ENCODE peak calls at places on chromosomes 11 and 22, in six cellular contexts. J is IMR-90, W is tibial nerve, V is cardiac fibroblast, E is coronary artery, O is esophagus squamous epithelium. C is an unnamed sample.

GRCh38 chr11:44559207-44559943 is 6.1 kb upstream of the CD82 start:
- DNase-seq in J (no peak), W (no peak), V (no peak), E (no peak), O (no peak), C (no peak)

GRCh38 chr11:123381817-123382554 is 48.1 kb upstream of the GRAMD1B start:
- DNase-seq in J (no peak), W (no peak), V (no peak), E (no peak), O (no peak), C (no peak)

GRCh38 chr22:41204992-41205900 is at the start of gene L3MBTL2:
- DNase-seq in J (peak), W (peak), V (peak), E (peak), O (peak), C (peak)

GRCh38 chr11:28743101-28743550 is 634.9 kb downstream of the METTL15 start:
- DNase-seq in J (peak), W (no peak), V (peak), E (no peak), O (no peak), C (peak)

GRCh38 chr22:40083794-40084193 is 89.0 kb downstream of the FAM83F start:
- DNase-seq in J (no peak), W (no peak), V (no peak), E (no peak), O (no peak), C (no peak)

GRCh38 chr11:33970984-33971466 is 79.1 kb upstream of the LMO2 start:
- DNase-seq in J (peak), W (peak), V (peak), E (no peak), O (no peak), C (peak)

GRCh38 chr11:58927393-58928081 is 11.8 kb upstream of the GLYATL1 start:
- DNase-seq in J (peak), W (no peak), V (peak), E (no peak), O (no peak), C (peak)

GRCh38 chr22:17547995-17548755 is 15.1 kb upstream of the SLC25A18 start:
- DNase-seq in J (no peak), W (no peak), V (no peak), E (no peak), O (no peak), C (no peak)

GRCh38 chr11:64385953-64386704 is 27.2 kb downstream of the RPS6KA4 start:
- DNase-seq in J (peak), W (no peak), V (no peak), E (no peak), O (no peak), C (peak)

GRCh38 chr11:60835472-60835871 is 6.4 kb upstream of the CCDC86 start:
- DNase-seq in J (peak), W (no peak), V (no peak), E (no peak), O (no peak), C (peak)

GRCh38 chr11:11243790-11244469 is 109.1 kb downstream of the CSNK2A3 start:
- DNase-seq in J (no peak), W (no peak), V (peak), E (no peak), O (no peak), C (peak)

GRCh38 chr11:11241284-11241683 is 111.8 kb downstream of the CSNK2A3 start:
- DNase-seq in J (no peak), W (no peak), V (no peak), E (no peak), O (no peak), C (no peak)

GRCh38 chr11:11244470-11245080 is 108.5 kb downstream of the CSNK2A3 start:
- DNase-seq in J (no peak), W (no peak), V (no peak), E (no peak), O (no peak), C (no peak)

GRCh38 chr11:11246166-11246565 is 106.9 kb downstream of the CSNK2A3 start:
- DNase-seq in J (no peak), W (no peak), V (no peak), E (no peak), O (no peak), C (no peak)

GRCh38 chr11:11243258-11243789 is 109.7 kb downstream of the CSNK2A3 start:
- DNase-seq in J (no peak), W (peak), V (no peak), E (peak), O (no peak), C (no peak)
- TF ChIP-seq CTCF in J (no peak), W (no peak), V (no peak), E (no peak), O (no peak), C (no peak)

GRCh38 chr22:31150615-31151014 is 9.4 kb upstream of the RNF185 start:
- DNase-seq in J (no peak), W (no peak), V (no peak), E (no peak), O (no peak), C (no peak)
- TF ChIP-seq CTCF in J (peak), W (no peak), V (peak), E (no peak), O (no peak), C (peak)

DNA sequence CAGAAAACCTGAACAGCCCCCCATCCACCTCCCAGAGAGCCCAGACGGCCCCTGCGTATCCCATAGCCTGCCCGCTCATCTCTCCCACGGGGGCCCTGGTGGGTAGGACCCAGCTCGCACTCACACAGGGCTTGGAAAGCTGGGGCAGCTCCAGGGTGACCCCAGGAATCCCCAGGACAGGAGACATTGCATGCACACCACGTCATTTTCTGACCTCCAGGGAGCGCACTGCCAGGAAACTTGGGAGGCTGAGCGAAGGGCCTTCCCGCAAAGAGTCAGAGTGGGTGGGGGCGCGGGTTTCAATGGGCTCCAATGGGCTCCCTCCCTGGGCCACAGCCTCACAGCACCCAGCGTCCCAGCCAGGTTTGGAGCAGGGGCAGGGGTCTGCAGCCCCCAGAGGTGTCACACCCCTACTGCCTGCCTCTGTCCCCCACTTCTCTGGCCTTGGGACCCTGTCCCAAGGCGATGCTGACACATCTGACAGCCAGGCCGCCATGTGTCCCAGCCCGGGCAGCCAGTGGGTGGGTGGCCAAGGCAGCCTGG is 8.2 kb upstream of the SYT8 start:
- DNase-seq in J (peak), W (no peak), V (peak), E (peak), O (no peak), C (peak)
- TF ChIP-seq CTCF in J (peak), W (peak), V (peak), E (no peak), O (no peak), C (peak)

DNA sequence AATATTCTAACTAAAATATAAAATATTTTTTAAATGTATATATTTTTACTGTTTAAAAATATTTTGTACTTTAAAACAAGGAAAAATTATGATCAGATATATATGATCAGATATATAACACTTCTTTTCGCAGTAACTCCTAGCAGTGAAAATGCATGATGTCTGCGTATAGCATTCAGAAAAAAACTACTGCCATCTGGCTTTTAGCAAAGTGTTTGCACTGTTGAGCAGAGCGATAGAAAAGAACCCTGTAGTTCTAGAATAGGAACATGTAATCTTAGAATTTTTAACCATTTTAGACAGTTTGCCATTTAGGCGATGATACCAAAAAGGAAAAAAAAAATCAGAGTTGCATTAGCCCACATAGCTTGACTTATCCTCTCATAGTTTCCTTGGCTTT is 370.4 kb upstream of the ANO3 start:
- DNase-seq in J (no peak), W (no peak), V (no peak), E (no peak), O (no peak), C (no peak)
- TF ChIP-seq CTCF in J (no peak), W (no peak), V (no peak), E (no peak), O (no peak), C (no peak)

GRCh38 chr11:1309498-1310314 is at the start of gene TOLLIP:
- DNase-seq in J (peak), W (peak), V (peak), E (peak), O (peak), C (peak)
- TF ChIP-seq CTCF in J (peak), W (peak), V (peak), E (no peak), O (no peak), C (no peak)

DNA sequence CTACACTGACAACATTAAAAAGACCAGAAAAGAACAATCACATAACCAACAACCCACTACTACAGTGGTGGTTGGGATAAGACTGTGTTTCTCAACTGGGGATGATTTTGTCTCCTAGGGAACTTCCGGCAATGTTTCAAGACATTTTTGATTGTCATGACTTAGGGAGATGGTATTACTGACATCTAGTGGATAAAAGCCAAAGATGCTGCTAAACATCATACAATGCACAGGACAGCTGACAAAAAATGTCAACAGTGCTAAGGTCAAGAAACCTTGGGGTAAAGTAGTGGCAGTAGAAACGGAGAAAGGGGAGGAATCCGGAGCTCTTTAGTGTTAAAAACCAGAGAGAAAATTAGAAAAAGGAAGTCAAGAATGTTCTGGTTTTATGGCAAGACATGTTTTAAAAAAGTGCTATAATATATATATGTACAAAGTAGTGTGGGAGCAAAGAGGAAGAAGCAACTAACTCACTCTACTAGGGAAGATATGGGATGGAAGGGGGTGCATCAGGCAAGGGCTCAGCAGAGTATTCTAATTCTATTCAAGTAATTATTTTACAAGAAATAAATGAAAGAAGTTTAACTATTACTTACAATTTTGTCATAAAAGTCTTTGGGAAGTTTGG is 37.2 kb downstream of the CKAP5 start:
- DNase-seq in J (peak), W (no peak), V (peak), E (no peak), O (no peak), C (peak)
- TF ChIP-seq CTCF in J (peak), W (peak), V (peak), E (no peak), O (no peak), C (peak)

DNA sequence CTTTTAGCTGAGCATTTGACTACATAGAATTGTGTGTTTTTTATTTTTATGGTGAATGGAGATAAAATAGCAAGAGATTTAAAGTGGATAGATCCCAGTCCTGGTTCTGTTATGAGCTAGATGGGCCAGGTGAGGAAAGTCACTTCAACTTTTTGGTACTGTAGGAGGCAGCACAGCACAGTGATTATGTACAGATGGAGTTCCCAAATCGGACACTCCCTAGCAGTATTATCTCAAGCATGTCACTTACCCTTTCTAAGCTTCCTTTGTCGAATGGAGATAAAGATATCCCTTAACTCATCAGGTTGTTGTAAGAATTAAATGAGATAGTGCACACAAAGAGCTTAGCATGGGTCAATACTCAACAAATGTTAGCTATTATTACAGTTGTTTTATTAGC is 5.3 kb downstream of the EXPH5 start:
- DNase-seq in J (no peak), W (no peak), V (no peak), E (no peak), O (no peak), C (no peak)
- TF ChIP-seq CTCF in J (no peak), W (no peak), V (no peak), E (no peak), O (no peak), C (no peak)

GRCh38 chr22:35379146-35379993 is 1.5 kb upstream of the HMOX1 start:
- DNase-seq in J (no peak), W (no peak), V (no peak), E (no peak), O (no peak), C (no peak)

GRCh38 chr22:35378547-35379078 is 2.3 kb upstream of the HMOX1 start:
- DNase-seq in J (no peak), W (no peak), V (no peak), E (no peak), O (no peak), C (no peak)

GRCh38 chr22:35381424-35381772 is 502 bp downstream of the HMOX1 start:
- DNase-seq in J (no peak), W (no peak), V (no peak), E (no peak), O (no peak), C (no peak)

GRCh38 chr22:35380013-35380412 is 883 bp upstream of the HMOX1 start:
- DNase-seq in J (peak), W (no peak), V (no peak), E (no peak), O (no peak), C (peak)

DNA sequence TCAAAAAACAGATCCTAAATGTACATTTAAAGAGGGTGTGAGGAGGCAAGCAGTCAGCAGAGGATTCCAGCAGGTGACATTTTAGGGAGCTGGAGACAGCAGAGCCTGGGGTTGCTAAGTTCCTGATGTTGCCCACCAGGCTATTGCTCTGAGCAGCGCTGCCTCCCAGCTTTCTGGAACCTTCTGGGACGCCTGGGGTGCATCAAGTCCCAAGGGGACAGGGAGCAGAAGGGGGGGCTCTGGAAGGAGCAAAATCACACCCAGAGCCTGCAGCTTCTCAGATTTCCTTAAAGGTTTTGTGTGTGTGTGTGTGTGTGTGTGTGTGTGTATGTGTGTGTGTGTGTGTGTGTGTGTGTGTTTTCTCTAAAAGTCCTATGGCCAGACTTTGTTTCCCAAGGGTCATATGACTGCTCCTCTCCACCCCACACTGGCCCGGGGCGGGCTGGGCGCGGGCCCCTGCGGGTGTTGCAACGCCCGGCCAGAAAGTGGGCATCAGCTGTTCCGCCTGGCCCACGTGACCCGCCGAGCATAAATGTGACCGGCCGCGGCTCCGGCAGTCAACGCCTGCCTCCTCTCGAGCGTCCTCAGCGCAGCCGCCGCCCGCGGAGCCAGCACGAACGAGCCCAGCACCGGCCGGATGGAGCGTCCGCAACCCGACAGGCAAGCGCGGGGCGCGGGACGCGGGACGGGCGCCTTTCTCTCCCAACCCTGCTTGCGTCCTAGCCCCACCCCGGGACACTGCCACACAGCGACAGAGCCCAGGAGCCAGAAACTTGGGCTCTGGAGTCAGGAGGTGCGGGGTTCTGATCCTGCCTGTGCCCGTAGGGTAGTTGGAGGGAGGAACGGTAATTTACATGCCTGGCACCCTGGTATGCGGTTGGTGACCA is at the start of gene HMOX1:
- DNase-seq in J (peak), W (peak), V (peak), E (peak), O (peak), C (peak)
- TF ChIP-seq CTCF in J (peak), W (peak), V (no peak), E (no peak), O (no peak), C (no peak)

GRCh38 chr11:75668508-75669297 is at the start of gene MAP6:
- DNase-seq in J (no peak), W (no peak), V (no peak), E (no peak), O (no peak), C (no peak)
- TF ChIP-seq CTCF in J (no peak), W (no peak), V (no peak), E (no peak), O (no peak), C (no peak)

DNA sequence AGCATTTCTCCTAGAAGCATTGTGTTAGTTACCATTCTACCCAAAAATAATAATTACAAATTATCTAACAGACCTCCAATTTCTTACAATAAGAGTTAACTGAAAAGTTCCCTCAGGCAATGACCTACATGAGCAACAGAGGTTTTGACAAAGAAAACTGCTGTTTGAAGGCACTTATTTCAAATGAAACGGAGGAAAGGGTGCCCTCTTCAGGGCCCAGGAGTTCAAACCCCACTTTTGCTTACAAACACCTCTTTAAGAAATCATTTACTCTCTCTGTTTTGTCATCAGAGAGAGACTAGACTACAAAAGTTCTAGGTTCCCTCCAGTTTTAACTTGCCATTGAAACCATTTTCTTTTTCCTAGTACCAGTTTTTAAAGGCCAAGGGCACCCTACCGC is 56.7 kb downstream of the AMBRA1 start:
- DNase-seq in J (peak), W (no peak), V (peak), E (no peak), O (no peak), C (no peak)
- TF ChIP-seq CTCF in J (peak), W (no peak), V (peak), E (no peak), O (no peak), C (peak)